ENCODE peak calls at places on chromosomes 1 and 21, in five cellular contexts. I is neural progenitor cell, R is GM23338, B is fibroblast of lung, F is mammary epithelial cell. M is an unnamed sample. For H4K20me1, the result is how much of the 10 kb centered on the place peaks cover.

GRCh38 chr1:890661-891060 is 33.1 kb upstream of the SAMD11 start:
- DNase-seq in B (no peak), F (no peak), R (no peak), I (no peak), M (no peak)

GRCh38 chr1:50368179-50369007 is 54.9 kb downstream of the DMRTA2 start:
- DNase-seq in R (peak), B (no peak), I (peak), F (peak), M (peak)

GRCh38 chr1:84997667-84998600 is 1.0 kb upstream of the MCOLN2 start:
- DNase-seq in R (peak), B (peak), F (peak), I (peak), M (no peak)

GRCh38 chr1:147168626-147169058 is 3.6 kb downstream of the PRKAB2 start:
- DNase-seq in B (peak), F (no peak), R (no peak), I (no peak), M (no peak)

GRCh38 chr1:236066828-236067386 is 2.0 kb upstream of the NID1 start:
- DNase-seq in I (no peak), R (peak), F (no peak), B (no peak), M (no peak)

GRCh38 chr21:36379236-36379635 is 6.0 kb upstream of the CHAF1B start:
- DNase-seq in F (no peak), R (no peak), B (no peak), I (peak), M (no peak)

GRCh38 chr1:186175588-186175987 is 199.5 kb downstream of the TPR start:
- DNase-seq in F (peak), I (peak), B (no peak), R (no peak), M (no peak)

GRCh38 chr1:100188617-100189016 is 10.6 kb upstream of the LRRC39 start:
- DNase-seq in B (peak), I (no peak), F (peak), R (no peak), M (no peak)

GRCh38 chr1:204480515-204480914 is 14.1 kb downstream of the PIK3C2B start:
- DNase-seq in R (no peak), I (peak), F (no peak), B (no peak), M (no peak)

GRCh38 chr1:113903496-113904291 is 905 bp downstream of the AP4B1 start:
- DNase-seq in R (no peak), F (no peak), B (no peak), I (no peak), M (peak)

GRCh38 chr1:33971018-33971710 is 107.3 kb downstream of the HMGB4 start:
- DNase-seq in F (no peak), R (peak), I (peak), B (peak), M (no peak)

GRCh38 chr1:234309598-234310459 is 63.4 kb upstream of the COA6 start:
- DNase-seq in F (peak), R (peak), I (peak), B (peak), M (peak)

GRCh38 chr1:162905759-162906158 is 44.8 kb upstream of the CCDC190 start:
- DNase-seq in F (peak), I (no peak), R (no peak), B (peak), M (no peak)

GRCh38 chr1:21100496-21100895 is 76.2 kb downstream of the EIF4G3 start:
- DNase-seq in F (no peak), I (no peak), R (peak), B (no peak), M (no peak)

GRCh38 chr1:21098186-21098915 is 78.3 kb downstream of the EIF4G3 start:
- DNase-seq in B (no peak), I (no peak), F (peak), R (no peak), M (no peak)

GRCh38 chr1:21097744-21098143 is 79.0 kb downstream of the EIF4G3 start:
- DNase-seq in F (no peak), B (no peak), I (no peak), R (no peak), M (no peak)

GRCh38 chr1:21099869-21100131 is 76.9 kb downstream of the EIF4G3 start:
- DNase-seq in I (no peak), B (no peak), R (no peak), F (no peak), M (no peak)

DNA sequence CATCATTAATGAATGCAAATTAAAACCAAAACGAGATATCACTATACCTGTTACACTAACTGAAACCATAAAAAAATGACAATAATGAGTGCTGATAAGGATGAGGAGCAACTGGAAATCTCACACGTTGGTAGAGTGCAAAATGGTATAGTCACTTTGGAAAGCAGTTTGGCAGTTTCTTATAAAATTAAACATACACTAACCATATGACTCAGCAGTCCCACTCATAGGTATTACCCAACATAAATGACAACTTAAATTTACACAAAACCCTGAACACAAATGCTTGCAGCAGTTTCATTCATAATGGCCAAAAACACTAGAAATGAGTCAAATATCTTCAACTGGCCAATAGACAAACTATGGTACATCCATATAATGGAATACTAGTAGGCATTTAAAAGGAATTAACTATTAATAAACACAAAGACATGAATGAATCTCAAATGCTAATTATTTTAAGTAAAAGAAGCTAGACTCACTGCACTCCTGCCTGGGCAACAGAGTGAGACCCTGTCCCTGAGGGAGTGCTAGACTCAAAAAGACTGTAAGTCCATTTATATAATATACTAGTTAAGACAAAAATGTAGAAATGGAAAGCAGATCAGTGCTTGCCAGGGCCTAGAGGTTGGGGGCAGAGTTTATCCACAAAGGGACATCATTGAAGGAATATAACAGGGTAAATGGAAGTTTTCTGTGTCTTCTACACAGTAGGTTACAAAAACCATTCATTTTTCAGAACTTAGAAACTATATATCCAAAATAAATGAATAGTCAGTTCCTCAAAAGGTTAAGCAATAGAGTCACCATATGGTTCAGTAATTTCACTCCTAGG is 77.4 kb downstream of the EIF4G3 start:
- DNase-seq in I (no peak), F (peak), R (no peak), B (peak), M (no peak)
- H3K27ac ChIP-seq in I (no peak), F (peak), R (no peak), B (no peak), M (no peak)

GRCh38 chr1:201618375-201618774 is 79.4 kb downstream of the NAV1 start:
- DNase-seq in F (no peak), B (no peak), I (no peak), R (no peak), M (no peak)
- H4K20me1 ChIP-seq in F (under half), B (under half), I (under half), R (under half), M (under half)

DNA sequence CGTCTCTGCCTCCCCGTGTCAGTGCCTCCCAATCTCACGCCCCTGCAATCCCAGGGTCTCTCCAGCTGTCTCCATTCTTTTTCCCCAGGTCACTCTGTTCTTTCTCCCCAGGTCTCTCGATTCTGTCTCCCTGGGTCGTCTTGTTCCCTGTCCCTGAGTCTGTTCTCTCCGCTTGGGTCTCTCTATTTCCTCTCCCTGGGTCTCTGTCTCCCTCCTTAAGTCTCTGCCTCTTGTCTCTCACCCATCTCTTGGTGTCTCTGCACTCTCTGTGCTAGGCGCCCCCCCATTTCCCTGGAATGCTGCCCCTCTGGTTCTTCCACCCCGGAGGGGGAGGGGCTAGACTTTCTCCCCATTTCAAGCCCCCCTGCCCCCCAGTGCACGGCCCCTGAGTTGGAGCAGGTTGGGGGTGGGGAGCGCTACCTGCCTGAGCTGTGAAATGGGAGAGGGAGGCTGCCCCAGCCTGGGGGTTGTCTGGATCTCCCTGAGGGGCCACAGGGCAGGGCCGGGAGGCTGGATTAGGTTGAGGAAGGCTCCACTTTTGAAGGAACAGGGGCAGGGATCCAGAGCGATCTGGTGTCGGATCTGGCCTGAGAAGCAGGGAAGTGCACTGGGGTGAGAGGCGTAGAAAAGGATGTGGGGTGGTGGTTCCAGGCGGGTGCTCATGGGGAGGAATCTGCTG is 1.4 kb downstream of the PTPRF start:
- DNase-seq in F (no peak), I (peak), B (no peak), R (peak), M (no peak)
- H3K27ac ChIP-seq in F (peak), I (no peak), B (no peak), R (peak), M (no peak)

DNA sequence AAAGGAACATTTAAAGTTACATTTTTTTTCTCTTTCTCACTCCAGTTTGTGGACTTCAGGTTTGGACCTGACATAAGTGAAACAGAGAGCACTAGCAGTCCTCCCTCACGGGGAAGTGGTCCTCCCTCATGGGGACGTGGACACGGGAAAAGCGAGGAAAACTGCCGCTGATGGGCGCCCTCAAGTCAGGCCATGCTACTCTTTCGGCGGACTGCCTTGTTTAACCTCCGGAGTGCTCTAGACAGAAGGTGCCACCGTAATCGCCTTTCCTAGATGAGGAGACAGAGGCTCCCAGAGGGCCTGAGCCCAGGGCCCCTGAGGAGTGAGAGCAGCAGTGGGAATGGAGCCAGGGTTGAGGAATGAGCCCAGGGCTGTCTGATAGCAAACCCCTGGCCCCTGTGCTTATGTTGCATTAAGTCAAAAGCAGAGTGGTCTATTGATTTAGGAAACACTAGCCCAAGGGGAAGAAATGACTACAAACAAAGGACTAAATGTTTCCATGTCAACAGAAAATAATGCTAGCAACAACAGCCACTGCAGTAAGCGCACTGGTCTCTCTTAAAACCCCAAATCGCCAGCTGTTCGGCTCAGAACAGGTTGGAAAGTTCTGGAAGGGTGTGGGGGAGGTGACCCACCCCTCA is 84.1 kb downstream of the DMRTB1 start:
- DNase-seq in R (no peak), B (no peak), F (no peak), I (no peak), M (no peak)
- H4K20me1 ChIP-seq in R (under half), B (under half), F (under half), I (under half), M (under half)

DNA sequence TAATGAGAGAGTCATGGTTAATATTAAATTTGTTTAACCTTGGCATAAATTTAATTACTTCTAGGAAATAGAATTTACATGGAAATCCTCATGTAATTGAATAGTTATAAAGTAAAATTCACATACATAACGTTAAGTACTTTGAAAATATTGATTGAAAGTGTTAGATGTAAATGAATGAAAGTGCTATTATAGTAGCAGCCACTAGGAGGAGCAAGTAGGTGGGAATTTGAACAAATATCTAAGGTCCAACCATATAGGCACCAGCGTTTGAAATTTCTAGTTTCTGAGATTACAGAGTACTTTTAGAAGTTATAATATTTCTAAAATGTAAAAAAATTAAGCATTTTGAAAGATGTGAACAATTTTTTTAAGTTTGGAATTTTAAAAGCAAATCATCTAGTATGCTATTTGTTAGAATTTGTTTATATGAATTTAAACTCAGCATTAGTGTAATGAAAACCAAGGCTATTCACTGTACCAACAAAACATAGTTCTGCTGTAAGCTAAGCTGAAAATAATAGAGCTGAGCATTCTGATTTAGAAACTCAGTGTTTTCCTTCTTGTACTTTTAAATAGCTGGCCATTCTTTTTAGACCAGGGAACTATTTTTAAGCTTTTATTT is 3.3 kb downstream of the B3GALT2 start:
- DNase-seq in R (peak), I (peak), F (peak), B (peak), M (peak)
- H3K27ac ChIP-seq in R (no peak), I (no peak), F (no peak), B (no peak), M (no peak)

GRCh38 chr21:34906401-34906800 is 142.7 kb downstream of the RUNX1 start:
- DNase-seq in B (no peak), I (no peak), F (no peak), R (no peak), M (no peak)

GRCh38 chr21:34909492-34910292 is 139.4 kb downstream of the RUNX1 start:
- DNase-seq in R (no peak), F (no peak), B (peak), I (no peak), M (no peak)

GRCh38 chr21:34910396-34910795 is 138.7 kb downstream of the RUNX1 start:
- DNase-seq in R (no peak), I (no peak), F (no peak), B (no peak), M (no peak)

GRCh38 chr21:34907783-34908423 is 141.2 kb downstream of the RUNX1 start:
- DNase-seq in F (no peak), I (no peak), B (no peak), R (no peak), M (no peak)

DNA sequence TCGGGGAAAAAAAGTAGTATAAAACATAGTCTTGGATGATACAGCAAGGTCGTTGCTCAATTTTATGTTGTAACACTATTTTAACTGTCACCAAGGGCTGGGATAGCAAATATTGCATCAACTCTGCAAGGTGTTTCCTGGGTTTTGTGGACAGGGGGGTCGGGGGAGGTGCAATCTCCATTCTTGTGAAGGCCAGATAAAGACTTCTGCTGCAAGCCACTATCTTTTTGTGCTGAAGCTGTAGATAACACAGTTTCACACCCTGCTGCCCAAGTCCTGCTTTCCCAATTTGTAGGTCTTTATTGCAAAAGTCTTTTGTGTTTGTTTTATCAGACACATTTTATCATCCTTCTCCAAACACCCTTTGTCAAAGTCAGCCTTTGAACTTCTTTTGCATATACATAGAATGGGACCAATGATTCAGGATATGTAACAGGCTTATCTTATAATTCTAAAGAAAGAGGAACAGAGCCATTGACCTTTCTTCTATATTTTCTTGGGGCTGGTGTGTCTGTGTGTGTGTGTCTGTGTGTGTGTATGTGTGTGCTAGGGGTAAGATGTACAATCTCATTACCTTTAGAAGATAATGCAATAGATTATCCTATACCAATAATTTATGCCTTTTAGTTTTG is 140.6 kb downstream of the RUNX1 start:
- DNase-seq in B (no peak), R (no peak), F (no peak), I (no peak), M (no peak)
- H4K20me1 ChIP-seq in B (under half), R (under half), F (under half), I (under half), M (under half)

DNA sequence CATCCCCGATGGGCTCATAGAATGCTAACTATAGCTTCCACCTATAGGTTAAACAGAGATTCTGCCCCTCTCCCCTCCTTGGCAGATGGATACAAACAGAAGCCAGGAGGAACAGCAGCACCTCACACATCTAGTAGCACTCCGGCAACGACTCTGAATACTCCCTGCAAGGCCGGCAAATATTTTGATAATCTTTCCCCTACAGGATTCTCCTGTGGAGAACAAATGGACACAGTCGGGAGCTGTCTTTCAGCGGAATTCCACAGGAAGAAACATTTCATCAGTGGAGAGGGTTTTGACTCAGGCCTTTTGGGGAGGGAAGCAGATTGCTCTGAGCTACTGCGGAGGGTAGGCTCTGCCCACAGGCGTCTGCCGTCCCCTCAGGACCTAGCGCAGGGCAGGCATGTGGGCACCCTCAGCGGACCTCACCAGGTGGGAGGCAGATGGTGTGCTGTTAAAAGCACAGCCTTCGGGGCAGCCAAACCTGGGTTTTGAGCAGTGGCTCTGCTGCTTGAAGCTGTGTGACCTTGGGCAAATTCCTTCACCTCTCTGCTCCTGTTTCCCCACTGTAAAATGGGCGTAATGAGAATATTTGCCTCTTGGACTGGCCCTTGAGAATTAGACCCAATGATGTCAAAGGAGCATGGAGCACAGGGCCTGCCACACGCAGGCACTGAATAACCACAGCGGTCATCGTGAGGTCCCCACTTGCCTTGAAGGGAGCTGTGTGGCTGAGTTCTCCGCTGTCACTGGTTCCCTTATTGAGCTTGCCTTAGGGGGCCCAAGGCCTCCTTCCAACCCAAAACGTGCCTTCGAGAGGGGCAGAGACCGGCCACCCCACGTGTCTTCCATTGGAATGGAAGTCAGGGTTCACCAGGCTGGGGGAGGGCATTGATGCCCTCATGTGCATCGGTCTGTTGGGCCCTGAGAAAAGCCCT is 19.2 kb upstream of the BCAR3 start:
- DNase-seq in I (no peak), F (no peak), R (no peak), B (no peak), M (no peak)
- H3K27ac ChIP-seq in I (no peak), F (peak), R (no peak), B (peak), M (no peak)

DNA sequence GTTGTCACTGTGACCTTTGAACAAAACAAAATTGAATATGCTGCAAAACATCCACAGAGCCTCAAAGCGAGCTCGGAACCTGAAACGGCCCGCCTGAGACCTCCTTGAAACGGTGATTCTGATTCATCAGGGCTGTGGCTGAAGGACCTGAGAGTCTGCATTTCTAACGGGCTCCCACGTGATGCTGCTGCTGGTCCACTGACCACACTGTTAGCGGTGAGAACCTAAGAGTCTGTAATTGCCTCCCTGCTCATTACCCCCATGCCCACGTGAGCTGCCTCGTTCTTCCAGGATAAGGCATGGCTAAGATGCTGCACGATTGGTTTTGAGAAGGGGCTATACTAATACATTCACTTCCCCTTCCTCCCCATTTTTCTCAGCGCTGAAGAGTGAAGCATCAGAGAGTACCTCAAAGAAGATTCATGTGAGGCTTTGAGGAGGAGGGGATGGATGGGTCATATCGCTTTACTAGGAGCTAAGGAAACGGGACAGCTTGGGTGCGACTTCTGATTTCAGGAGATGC is 9.7 kb downstream of the TLR5 start:
- DNase-seq in R (no peak), B (no peak), I (no peak), F (no peak), M (no peak)
- H4K20me1 ChIP-seq in R (under half), B (under half), I (under half), F (under half), M (under half)